ENCODE peak calls at places on chromosome 13, in five cellular contexts. V is fibroblast of mammary gland, C is body of pancreas, Q is BE2C, T is mucosa of descending colon. L is an unnamed sample.

GRCh38 chr13:29918845-29919244 is 68.4 kb upstream of the UBL3 start:
- DNase-seq in V (peak; percentile 96), C (peak; percentile 72), Q (no peak), T (no peak), L (peak; percentile 86)

GRCh38 chr13:45162194-45162593 is 38.7 kb downstream of the KCTD4 start:
- DNase-seq in V (peak; percentile 50), C (no peak), Q (no peak), T (no peak), L (peak; percentile 10)

GRCh38 chr13:43143591-43143990 is 120.2 kb downstream of the DNAJC15 start:
- DNase-seq in V (no peak), C (no peak), Q (no peak), T (no peak), L (no peak)

GRCh38 chr13:29758591-29759114 is 91.8 kb downstream of the UBL3 start:
- DNase-seq in V (no peak), C (peak; percentile 75), Q (no peak), T (peak; percentile 62), L (no peak)

GRCh38 chr13:22427783-22428182 is 753.0 kb upstream of the SGCG start:
- DNase-seq in V (no peak), C (no peak), Q (no peak), T (no peak), L (no peak)

GRCh38 chr13:45364876-45365557 is 24.0 kb upstream of the TPT1 start:
- DNase-seq in V (no peak), C (no peak), Q (no peak), T (no peak), L (no peak)

GRCh38 chr13:71864094-71864980 is 2.7 kb downstream of the DACH1 start:
- DNase-seq in V (no peak), C (peak; percentile 64), Q (peak; percentile 83), T (peak; percentile 85), L (no peak)

GRCh38 chr13:40252241-40252640 is 414.2 kb downstream of the FOXO1 start:
- DNase-seq in V (no peak), C (no peak), Q (no peak), T (no peak), L (no peak)

GRCh38 chr13:45506811-45507210 is 42.1 kb downstream of the COG3 start:
- DNase-seq in V (no peak), C (no peak), Q (no peak), T (no peak), L (no peak)

GRCh38 chr13:28527629-28528028 is 32.7 kb upstream of the FLT1 start:
- DNase-seq in V (no peak), C (peak; percentile 20), Q (no peak), T (no peak), L (no peak)

GRCh38 chr13:40341086-40341471 is 325.4 kb downstream of the FOXO1 start:
- DNase-seq in V (no peak), C (no peak), Q (no peak), T (no peak), L (peak; percentile 42)

GRCh38 chr13:89862691-89863036 is 1484.8 kb upstream of the MIR17HG start:
- DNase-seq in V (peak; percentile 6), C (no peak), Q (no peak), T (no peak), L (no peak)

GRCh38 chr13:31767175-31767900 is 28.0 kb downstream of the RXFP2 start:
- DNase-seq in V (peak; percentile 98), C (no peak), Q (no peak), T (no peak), L (peak; percentile 94)

GRCh38 chr13:51233117-51233826 is 11.1 kb downstream of the FAM124A start:
- DNase-seq in V (no peak), C (no peak), Q (no peak), T (no peak), L (no peak)

GRCh38 chr13:73077867-73078266 is 19.1 kb downstream of the KLF5 start:
- DNase-seq in V (no peak), C (no peak), Q (no peak), T (no peak), L (no peak)

GRCh38 chr13:37475966-37476365 is 122.6 kb downstream of the POSTN start:
- DNase-seq in V (no peak), C (no peak), Q (no peak), T (no peak), L (peak; percentile 34)

GRCh38 chr13:20411638-20412342 is 113.9 kb downstream of the CRYL1 start:
- DNase-seq in V (no peak), C (no peak), Q (no peak), T (no peak), L (no peak)

GRCh38 chr13:28574617-28575142 is 79.8 kb upstream of the FLT1 start:
- DNase-seq in V (peak; percentile 100), C (peak; percentile 54), Q (no peak), T (no peak), L (peak; percentile 88)

GRCh38 chr13:39942901-39943273 is 287.4 kb downstream of the COG6 start:
- DNase-seq in V (peak; percentile 92), C (peak; percentile 80), Q (peak; percentile 75), T (no peak), L (peak; percentile 79)

GRCh38 chr13:50375792-50376191 is 360.5 kb downstream of the KCNRG start:
- DNase-seq in V (peak; percentile 60), C (no peak), Q (no peak), T (no peak), L (peak; percentile 69)

GRCh38 chr13:57630661-57631606 is 610 bp upstream of the PCDH17 start:
- DNase-seq in V (peak; percentile 46), C (peak; percentile 16), Q (peak; percentile 44), T (no peak), L (no peak)

GRCh38 chr13:51772105-51772455 is 31.9 kb downstream of the DHRS12 start:
- DNase-seq in V (no peak), C (no peak), Q (no peak), T (no peak), L (no peak)

GRCh38 chr13:110306960-110307696 is at the start of the genes COL4A1 and COL4A2:
- DNase-seq in V (peak; percentile 62), C (peak; percentile 49), Q (no peak), T (no peak), L (peak; percentile 43)

GRCh38 chr13:98509271-98510155 is 67.4 kb downstream of the STK24 start:
- DNase-seq in V (peak; percentile 96), C (peak; percentile 57), Q (no peak), T (peak; percentile 80), L (peak; percentile 96)

GRCh38 chr13:33184131-33184485 is 101.4 kb downstream of the STARD13 start:
- DNase-seq in V (no peak), C (no peak), Q (no peak), T (no peak), L (no peak)

GRCh38 chr13:50731400-50731799 is 112.1 kb downstream of the DLEU7 start:
- DNase-seq in V (peak; percentile 65), C (no peak), Q (no peak), T (no peak), L (peak; percentile 93)

GRCh38 chr13:104086759-104087158 is 1020.5 kb upstream of the SLC10A2 start:
- DNase-seq in V (no peak), C (no peak), Q (no peak), T (no peak), L (peak; percentile 21)

GRCh38 chr13:66513728-66514127 is 716.4 kb downstream of the PCDH9 start:
- DNase-seq in V (no peak), C (no peak), Q (no peak), T (no peak), L (peak; percentile 58)

GRCh38 chr13:50448535-50448981 is 394.9 kb downstream of the DLEU7 start:
- DNase-seq in V (no peak), C (no peak), Q (no peak), T (no peak), L (no peak)

GRCh38 chr13:36571444-36571843 is 102.4 kb upstream of the SERTM1 start:
- DNase-seq in V (no peak), C (no peak), Q (no peak), T (no peak), L (peak; percentile 17)

GRCh38 chr13:39036212-39036611 is 1.7 kb downstream of the PROSER1 start:
- DNase-seq in V (no peak), C (no peak), Q (no peak), T (no peak), L (peak; percentile 25)

GRCh38 chr13:48414501-48414900 is 1.6 kb upstream of the LPAR6 start:
- DNase-seq in V (no peak), C (no peak), Q (no peak), T (no peak), L (no peak)

GRCh38 chr13:18921063-18921462 is 260.6 kb downstream of the TUBA3C start:
- DNase-seq in V (no peak), C (no peak), Q (no peak), T (no peak), L (no peak)

GRCh38 chr13:110351636-110352420 is 44.7 kb downstream of the COL4A2 start:
- DNase-seq in V (no peak), C (no peak), Q (no peak), T (no peak), L (no peak)

GRCh38 chr13:48403929-48404328 is 9.0 kb downstream of the LPAR6 start:
- DNase-seq in V (no peak), C (peak; percentile 3), Q (no peak), T (no peak), L (no peak)

GRCh38 chr13:51625555-51626345 is 41.5 kb downstream of the WDFY2 start:
- DNase-seq in V (no peak), C (peak; percentile 66), Q (no peak), T (no peak), L (peak; percentile 53)

DNA sequence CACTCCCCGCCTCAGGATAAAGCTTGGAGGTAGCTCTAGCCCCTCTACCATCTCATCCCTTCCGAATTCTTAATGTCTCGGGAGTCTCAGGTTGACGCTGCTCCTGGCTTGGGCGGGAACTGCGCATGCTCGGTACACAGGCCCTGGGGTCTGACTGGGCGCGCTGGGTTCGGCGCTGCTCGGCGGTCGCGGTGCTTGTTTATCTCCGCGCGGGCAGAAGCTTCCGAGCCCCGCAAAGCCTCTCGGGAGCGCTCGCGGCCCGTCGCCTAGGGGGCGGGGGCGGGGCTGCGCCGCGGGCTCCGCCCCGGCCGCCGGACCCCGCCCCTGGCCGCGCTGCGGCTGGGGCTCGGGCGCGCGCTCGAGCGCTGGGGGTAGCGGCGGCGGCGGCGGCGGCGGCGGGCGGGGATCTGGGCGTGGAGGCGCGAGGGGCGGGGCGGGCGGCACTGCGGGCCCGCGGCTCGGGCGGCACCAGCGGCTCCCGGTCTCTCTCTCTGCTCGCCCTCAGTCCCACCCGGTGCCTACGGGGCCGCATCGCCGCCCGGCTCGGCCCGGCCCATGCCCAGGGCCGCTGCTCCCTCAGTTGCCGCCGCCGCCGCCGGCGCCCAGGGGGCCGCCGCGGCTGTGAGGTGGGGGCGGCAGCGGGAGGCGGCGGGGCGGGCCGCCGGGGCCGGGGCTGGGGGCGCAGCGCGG is at the start of gene RAP2A:
- DNase-seq in V (peak; percentile 86), C (peak; percentile 91), Q (peak; percentile 96), T (peak; percentile 96), L (peak; percentile 91)
- TF ChIP-seq CTCF in V (no peak), C (no peak), Q (no peak), T (no peak), L (no peak)

GRCh38 chr13:97371486-97372109 is 62.4 kb upstream of the RAP2A start:
- DNase-seq in V (no peak), C (no peak), Q (no peak), T (no peak), L (no peak)
- H3K4me3 ChIP-seq in V (no peak overlapping the region), C (no peak overlapping the region), Q (no peak overlapping the region), T (no peak overlapping the region), L (no peak overlapping the region)

GRCh38 chr13:23709521-23709920 is 139.3 kb downstream of the TNFRSF19 start:
- DNase-seq in V (no peak), C (no peak), Q (no peak), T (no peak), L (peak; percentile 45)
- TF ChIP-seq CTCF in V (no peak), C (no peak), Q (no peak), T (no peak), L (peak; percentile 29)

GRCh38 chr13:113005997-113006396 is 37.0 kb downstream of the MCF2L start:
- DNase-seq in V (no peak), C (no peak), Q (no peak), T (no peak), L (no peak)
- H3K4me3 ChIP-seq in V (no peak overlapping the region), C (no peak overlapping the region), Q (no peak overlapping the region), T (no peak overlapping the region), L (no peak overlapping the region)